ENCODE peak calls at places on chromosome 22, in eight cellular contexts. W, A, X, Z, R, M, Q and G are unnamed samples.

GRCh38 chr22:46534177-46534776 is 3.1 kb downstream of the CELSR1 start:
- DNase-seq in W (no peak), A (no peak), X (no peak), Z (no peak), R (no peak), M (no peak), Q (no peak), G (no peak)

GRCh38 chr22:47781427-47782111 is 1019.1 kb downstream of the TBC1D22A start:
- DNase-seq in W (no peak), A (no peak), X (peak; percentile 78), Z (no peak), R (no peak), M (no peak), Q (no peak), G (no peak)

GRCh38 chr22:19848298-19849224 is 6.1 kb downstream of the GNB1L start:
- DNase-seq in W (no peak), A (no peak), X (peak; percentile 78), Z (no peak), R (no peak), M (peak; percentile 72), Q (no peak), G (no peak)

GRCh38 chr22:25110846-25111578 is 88.6 kb upstream of the CRYBB3 start:
- DNase-seq in W (peak; percentile 80), A (peak; percentile 67), X (no peak), Z (peak; percentile 88), R (peak; percentile 90), M (peak; percentile 76), Q (peak; percentile 50), G (peak; percentile 91)

GRCh38 chr22:49324527-49325491 is 502.9 kb downstream of the BRD1 start:
- DNase-seq in W (no peak), A (no peak), X (peak; percentile 87), Z (no peak), R (no peak), M (peak; percentile 22), Q (no peak), G (peak; percentile 79)

GRCh38 chr22:44192098-44192810 is 11.5 kb downstream of the PARVG start:
- DNase-seq in W (peak; percentile 2), A (no peak), X (no peak), Z (peak; percentile 13), R (peak; percentile 67), M (no peak), Q (peak; percentile 30), G (no peak)

GRCh38 chr22:27690596-27690995 is 111.0 kb downstream of the MN1 start:
- DNase-seq in W (no peak), A (no peak), X (no peak), Z (no peak), R (no peak), M (no peak), Q (no peak), G (no peak)

GRCh38 chr22:46054091-46054877 is 77.3 kb upstream of the WNT7B start:
- DNase-seq in W (no peak), A (peak; percentile 45), X (no peak), Z (peak; percentile 83), R (no peak), M (peak; percentile 52), Q (no peak), G (no peak)

GRCh38 chr22:27482414-27482813 is 319.1 kb downstream of the MN1 start:
- DNase-seq in W (no peak), A (no peak), X (no peak), Z (no peak), R (no peak), M (no peak), Q (no peak), G (no peak)

GRCh38 chr22:39214383-39215069 is 30.3 kb downstream of the PDGFB start:
- DNase-seq in W (no peak), A (peak; percentile 36), X (no peak), Z (peak; percentile 12), R (peak; percentile 96), M (no peak), Q (no peak), G (no peak)

GRCh38 chr22:44913198-44913983 is 96.4 kb downstream of the PHF21B start:
- DNase-seq in W (no peak), A (no peak), X (no peak), Z (no peak), R (no peak), M (no peak), Q (no peak), G (no peak)

GRCh38 chr22:23685205-23685784 is 5.5 kb upstream of the RGL4 start:
- DNase-seq in W (no peak), A (peak; percentile 33), X (no peak), Z (peak; percentile 14), R (no peak), M (peak; percentile 28), Q (no peak), G (no peak)

GRCh38 chr22:24952837-24953293 is 349 bp downstream of the KIAA1671 start:
- DNase-seq in W (peak; percentile 52), A (peak; percentile 7), X (no peak), Z (peak; percentile 57), R (peak; percentile 88), M (peak; percentile 61), Q (peak; percentile 44), G (no peak)

GRCh38 chr22:27711756-27712155 is 89.8 kb downstream of the MN1 start:
- DNase-seq in W (no peak), A (no peak), X (no peak), Z (no peak), R (no peak), M (no peak), Q (no peak), G (no peak)

GRCh38 chr22:26835023-26835422 is 177.6 kb downstream of the MIAT start:
- DNase-seq in W (no peak), A (no peak), X (no peak), Z (no peak), R (no peak), M (no peak), Q (no peak), G (no peak)

GRCh38 chr22:34068011-34068410 is 147.7 kb upstream of the LARGE1 start:
- DNase-seq in W (no peak), A (no peak), X (no peak), Z (no peak), R (no peak), M (no peak), Q (no peak), G (no peak)

GRCh38 chr22:27507066-27507715 is 294.4 kb downstream of the MN1 start:
- DNase-seq in W (no peak), A (no peak), X (no peak), Z (peak; percentile 68), R (no peak), M (peak; percentile 31), Q (no peak), G (no peak)

GRCh38 chr22:20779813-20780148 is 5.9 kb downstream of the SERPIND1 start:
- DNase-seq in W (peak; percentile 66), A (peak; percentile 57), X (no peak), Z (peak; percentile 83), R (no peak), M (no peak), Q (no peak), G (no peak)

GRCh38 chr22:22858559-22858937 is 29.1 kb upstream of the IGLL5 start:
- DNase-seq in W (no peak), A (no peak), X (peak; percentile 45), Z (no peak), R (no peak), M (no peak), Q (no peak), G (no peak)

GRCh38 chr22:39110631-39111561 is 13.9 kb downstream of the APOBEC3H start:
- DNase-seq in W (no peak), A (no peak), X (no peak), Z (no peak), R (no peak), M (no peak), Q (no peak), G (no peak)

GRCh38 chr22:24155597-24156145 is 25.6 kb upstream of the SUSD2 start:
- DNase-seq in W (peak; percentile 25), A (peak; percentile 65), X (peak; percentile 94), Z (peak; percentile 85), R (peak; percentile 79), M (peak; percentile 84), Q (peak; percentile 22), G (peak; percentile 90)

GRCh38 chr22:40749006-40749405 is 69.7 kb downstream of the MCHR1 start:
- DNase-seq in W (no peak), A (no peak), X (no peak), Z (no peak), R (no peak), M (no peak), Q (no peak), G (no peak)

GRCh38 chr22:21605887-21606564 is 23.8 kb downstream of the YDJC start:
- DNase-seq in W (no peak), A (no peak), X (no peak), Z (no peak), R (no peak), M (no peak), Q (no peak), G (no peak)

GRCh38 chr22:36528336-36528735 is 630 bp downstream of the EIF3D start:
- DNase-seq in W (no peak), A (no peak), X (no peak), Z (peak; percentile 19), R (no peak), M (no peak), Q (no peak), G (no peak)

GRCh38 chr22:36532466-36532865 is 3.5 kb upstream of the EIF3D start:
- DNase-seq in W (no peak), A (no peak), X (no peak), Z (no peak), R (no peak), M (no peak), Q (no peak), G (no peak)

GRCh38 chr22:36528795-36529718 is at the start of gene EIF3D:
- DNase-seq in W (peak; percentile 99), A (peak; percentile 99), X (peak; percentile 100), Z (peak; percentile 100), R (peak; percentile 99), M (peak; percentile 99), Q (peak; percentile 97), G (peak; percentile 99)
- TF ChIP-seq CTCF in W (peak; percentile 3), A (no peak), X (no peak), Z (no peak), R (no peak), M (no peak), Q (no peak), G (no peak)

GRCh38 chr22:36860017-36860416 is 789 bp upstream of the NCF4 start:
- DNase-seq in W (no peak), A (no peak), X (no peak), Z (no peak), R (no peak), M (no peak), Q (no peak), G (no peak)
- TF ChIP-seq CTCF in W (no peak), A (no peak), X (no peak), Z (peak; percentile 14), R (no peak), M (no peak), Q (no peak), G (no peak)

GRCh38 chr22:16989915-16990314 is 18.1 kb downstream of the GAB4 start:
- DNase-seq in W (no peak), A (no peak), X (no peak), Z (no peak), R (no peak), M (no peak), Q (no peak), G (no peak)
- TF ChIP-seq CTCF in W (no peak), A (no peak), X (no peak), Z (no peak), R (no peak), M (no peak), Q (no peak), G (no peak)

GRCh38 chr22:31846161-31847115 is 92.6 kb downstream of the DEPDC5 start:
- DNase-seq in W (peak; percentile 68), A (peak; percentile 96), X (no peak), Z (peak; percentile 78), R (peak; percentile 49), M (no peak), Q (peak; percentile 34), G (no peak)
- TF ChIP-seq CTCF in W (peak; percentile 74), A (peak; percentile 21), X (no peak), Z (peak; percentile 38), R (peak; percentile 42), M (no peak), Q (peak; percentile 50), G (peak; percentile 17)